ENCODE peak calls at places on chromosome 11, in five cellular contexts. One of them, this sample, is unnamed.

GRCh38 chr11:75254326-75254725 is 13.8 kb downstream of the TPBGL start:
- DNase-seq in Karpas-422: no peak
- DNase-seq in anterior cingulate cortex: no peak
- DNase-seq in choroid plexus epithelial cell: no peak
- DNase-seq in WERI-Rb-1: no peak
- DNase-seq in this sample: no peak

GRCh38 chr11:68503281-68503687 is 42.7 kb downstream of the PPP6R3 start:
- DNase-seq in choroid plexus epithelial cell: peak
- DNase-seq in WERI-Rb-1: no peak
- DNase-seq in Karpas-422: no peak
- DNase-seq in anterior cingulate cortex: no peak
- DNase-seq in this sample: no peak

GRCh38 chr11:113553235-113553634 is 78.0 kb upstream of the DRD2 start:
- DNase-seq in anterior cingulate cortex: no peak
- DNase-seq in WERI-Rb-1: no peak
- DNase-seq in Karpas-422: no peak
- DNase-seq in choroid plexus epithelial cell: peak
- DNase-seq in this sample: peak

GRCh38 chr11:96102664-96103068 is 178.8 kb upstream of the MTMR2 start:
- DNase-seq in anterior cingulate cortex: no peak
- DNase-seq in WERI-Rb-1: no peak
- DNase-seq in Karpas-422: no peak
- DNase-seq in choroid plexus epithelial cell: peak
- DNase-seq in this sample: no peak

GRCh38 chr11:1356007-1356435 is 33.7 kb upstream of the BRSK2 start:
- DNase-seq in Karpas-422: no peak
- DNase-seq in choroid plexus epithelial cell: peak
- DNase-seq in anterior cingulate cortex: no peak
- DNase-seq in WERI-Rb-1: no peak
- DNase-seq in this sample: no peak

GRCh38 chr11:76307416-76307815 is 73.5 kb downstream of the THAP12 start:
- DNase-seq in choroid plexus epithelial cell: no peak
- DNase-seq in anterior cingulate cortex: no peak
- DNase-seq in Karpas-422: no peak
- DNase-seq in WERI-Rb-1: no peak
- DNase-seq in this sample: no peak

GRCh38 chr11:19777342-19778102 is 64.9 kb downstream of the NAV2 start:
- DNase-seq in choroid plexus epithelial cell: peak
- DNase-seq in anterior cingulate cortex: no peak
- DNase-seq in Karpas-422: no peak
- DNase-seq in WERI-Rb-1: no peak
- DNase-seq in this sample: peak

GRCh38 chr11:105071060-105071732 is 26.1 kb upstream of the CARD16 start:
- DNase-seq in WERI-Rb-1: no peak
- DNase-seq in Karpas-422: no peak
- DNase-seq in choroid plexus epithelial cell: no peak
- DNase-seq in anterior cingulate cortex: no peak
- DNase-seq in this sample: no peak

GRCh38 chr11:614091-614582 is 1.6 kb downstream of the IRF7 start:
- DNase-seq in anterior cingulate cortex: no peak
- DNase-seq in Karpas-422: no peak
- DNase-seq in WERI-Rb-1: peak
- DNase-seq in choroid plexus epithelial cell: no peak
- DNase-seq in this sample: no peak

GRCh38 chr11:100682247-100682969 is 4.7 kb upstream of the ARHGAP42 start:
- DNase-seq in anterior cingulate cortex: no peak
- DNase-seq in WERI-Rb-1: no peak
- DNase-seq in choroid plexus epithelial cell: peak
- DNase-seq in Karpas-422: peak
- DNase-seq in this sample: no peak

GRCh38 chr11:86040919-86041318 is 28.0 kb downstream of the PICALM start:
- DNase-seq in choroid plexus epithelial cell: no peak
- DNase-seq in Karpas-422: no peak
- DNase-seq in WERI-Rb-1: no peak
- DNase-seq in anterior cingulate cortex: no peak
- DNase-seq in this sample: no peak

GRCh38 chr11:128914216-128915147 is 23.3 kb downstream of the KCNJ5 start:
- DNase-seq in Karpas-422: no peak
- DNase-seq in anterior cingulate cortex: no peak
- DNase-seq in WERI-Rb-1: no peak
- DNase-seq in choroid plexus epithelial cell: no peak
- DNase-seq in this sample: no peak

GRCh38 chr11:46120361-46120710 is 918 bp downstream of the PHF21A start:
- DNase-seq in WERI-Rb-1: peak
- DNase-seq in anterior cingulate cortex: no peak
- DNase-seq in Karpas-422: no peak
- DNase-seq in choroid plexus epithelial cell: no peak
- DNase-seq in this sample: no peak

GRCh38 chr11:121557348-121557747 is 104.6 kb upstream of the SORL1-AS1 start:
- DNase-seq in choroid plexus epithelial cell: no peak
- DNase-seq in Karpas-422: no peak
- DNase-seq in anterior cingulate cortex: no peak
- DNase-seq in WERI-Rb-1: no peak
- DNase-seq in this sample: no peak

GRCh38 chr11:117328414-117329010 is 858 bp downstream of the CEP164 start:
- DNase-seq in WERI-Rb-1: no peak
- DNase-seq in choroid plexus epithelial cell: peak
- DNase-seq in Karpas-422: peak
- DNase-seq in anterior cingulate cortex: no peak
- DNase-seq in this sample: peak

GRCh38 chr11:67178878-67179277 is 59.8 kb downstream of the KDM2A start:
- DNase-seq in choroid plexus epithelial cell: peak
- DNase-seq in WERI-Rb-1: no peak
- DNase-seq in anterior cingulate cortex: no peak
- DNase-seq in Karpas-422: no peak
- DNase-seq in this sample: no peak

GRCh38 chr11:116837231-116838091 is at the start of gene APOA1:
- DNase-seq in anterior cingulate cortex: no peak
- DNase-seq in WERI-Rb-1: no peak
- DNase-seq in choroid plexus epithelial cell: no peak
- DNase-seq in Karpas-422: no peak
- DNase-seq in this sample: no peak

GRCh38 chr11:1130276-1131032 is 27.3 kb upstream of the MUC5AC start:
- DNase-seq in choroid plexus epithelial cell: no peak
- DNase-seq in Karpas-422: no peak
- DNase-seq in anterior cingulate cortex: no peak
- DNase-seq in WERI-Rb-1: no peak
- DNase-seq in this sample: peak